ENCODE peak calls at places on chromosomes 4 and X, in six cellular contexts. W is bronchial epithelial cell, O is NCI-H2029 treated with DMSO at 0.1 percent for 48 hours, B is NCI-H69, P is mammary epithelial cell, E is AG09309. C is an unnamed sample.
A peak's percentile ranks its signal among the peaks of the same experiment; 100 is the strongest.

GRCh38 chr4:9898596-9899345 is 117.3 kb downstream of the DRD5 start:
- DNase-seq in W (peak; percentile 60), O (no peak), B (no peak), P (peak; percentile 17), E (no peak), C (no peak)

GRCh38 chr4:10386044-10386443 is 71.2 kb downstream of the ZNF518B start:
- DNase-seq in W (no peak), O (no peak), B (no peak), P (no peak), E (no peak), C (no peak)

GRCh38 chrX:7147431-7147977 is at the start of gene STS:
- DNase-seq in W (no peak), O (no peak), B (peak; percentile 83), P (peak; percentile 27), E (no peak), C (no peak)

GRCh38 chr4:8084031-8084660 is 74.5 kb downstream of the ABLIM2 start:
- DNase-seq in W (no peak), O (no peak), B (no peak), P (no peak), E (no peak), C (no peak)

GRCh38 chr4:80049402-80049801 is 23.6 kb downstream of the ANTXR2 start:
- DNase-seq in W (no peak), O (no peak), B (peak; percentile 72), P (no peak), E (no peak), C (no peak)

GRCh38 chr4:151409470-151410313 is 716 bp downstream of the FHIP1A start:
- DNase-seq in W (peak; percentile 86), O (no peak), B (peak; percentile 3), P (peak; percentile 96), E (no peak), C (no peak)

GRCh38 chrX:120604359-120604782 is 470 bp downstream of the MCTS1 start:
- DNase-seq in W (peak; percentile 35), O (peak; percentile 4), B (peak; percentile 73), P (peak; percentile 25), E (peak; percentile 17), C (no peak)

GRCh38 chr4:88841635-88842034 is 144.0 kb upstream of the NAP1L5 start:
- DNase-seq in W (no peak), O (no peak), B (peak; percentile 3), P (no peak), E (peak; percentile 25), C (no peak)

GRCh38 chr4:75939890-75940691 is 722 bp downstream of the NAAA start:
- DNase-seq in W (peak; percentile 40), O (no peak), B (peak; percentile 78), P (peak; percentile 17), E (no peak), C (peak; percentile 53)